ENCODE peak calls at places on chromosomes 12 and 14, in nine cellular contexts. U is upper lobe of right lung; J is gastrocnemius medialis; V is Caco-2; R is esophagus muscularis mucosa; B is RWPE1; E is CD8-positive, alpha-beta T cell; D is right lobe of liver; Q is cardiac fibroblast. W is an unnamed sample.

GRCh38 chr14:67618617-67619063 is 1.1 kb upstream of the ARG2 start:
- DNase-seq in D (no peak), E (no peak), B (peak; percentile 69), R (no peak), J (no peak), V (peak; percentile 69), Q (peak; percentile 89), U (no peak), W (peak; percentile 25)

GRCh38 chr12:66965613-66966012 is 286.7 kb upstream of the GRIP1 start:
- DNase-seq in D (no peak), J (no peak), B (no peak), E (no peak), U (no peak), R (no peak), V (no peak), Q (no peak), W (no peak)

GRCh38 chr12:122123761-122124145 is 45.2 kb downstream of the MLXIP start:
- DNase-seq in E (no peak), B (no peak), V (no peak), U (no peak), R (no peak), D (peak; percentile 42), Q (no peak), J (no peak), W (no peak)

GRCh38 chr12:54045868-54046529 is 7.6 kb upstream of the HOXC4 start:
- DNase-seq in D (no peak), V (no peak), J (no peak), R (no peak), Q (no peak), E (no peak), B (no peak), U (no peak), W (no peak)

GRCh38 chr12:12381982-12382381 is 25.1 kb downstream of the BORCS5 start:
- DNase-seq in U (no peak), Q (no peak), R (no peak), J (no peak), D (no peak), V (no peak), B (no peak), E (no peak), W (no peak)

GRCh38 chr12:12540261-12541013 is 22.2 kb downstream of the DUSP16 start:
- DNase-seq in E (no peak), D (no peak), J (no peak), V (no peak), B (no peak), U (no peak), R (no peak), Q (no peak), W (no peak)

GRCh38 chr14:45204241-45204640 is 48.8 kb downstream of the MIS18BP1 start:
- DNase-seq in Q (no peak), R (no peak), B (no peak), U (no peak), V (no peak), J (no peak), D (no peak), E (no peak), W (no peak)

GRCh38 chr12:6961695-6962284 is 8.7 kb downstream of the PHB2 start:
- DNase-seq in V (peak; percentile 89), R (no peak), Q (peak; percentile 80), J (no peak), E (no peak), U (peak; percentile 89), B (peak; percentile 39), D (peak; percentile 55), W (no peak)

GRCh38 chr12:52613363-52614030 is 4.9 kb downstream of the KRT73 start:
- DNase-seq in U (peak; percentile 28), D (no peak), E (no peak), Q (no peak), J (no peak), V (no peak), R (peak; percentile 74), B (no peak), W (no peak)

GRCh38 chr14:64758711-64759554 is 54.7 kb downstream of the PLEKHG3 start:
- DNase-seq in E (no peak), J (no peak), D (peak; percentile 38), Q (peak; percentile 87), U (no peak), R (no peak), B (peak; percentile 92), V (peak; percentile 91), W (no peak)

GRCh38 chr12:104768033-104768432 is 190.1 kb downstream of the SLC41A2 start:
- DNase-seq in D (no peak), V (no peak), U (no peak), B (no peak), J (no peak), E (no peak), Q (no peak), R (no peak), W (no peak)

GRCh38 chr14:61479746-61480502 is 158.5 kb downstream of the PRKCH start:
- DNase-seq in V (no peak), B (peak; percentile 31), R (no peak), Q (peak; percentile 65), J (no peak), E (no peak), D (no peak), U (no peak), W (no peak)
- TF ChIP-seq CTCF in V (no peak), B (no peak), R (no peak), Q (no peak), J (no peak), E (no peak), D (no peak), U (no peak), W (no peak)

GRCh38 chr12:80769553-80770140 is 52.9 kb downstream of the MYF5 start:
- DNase-seq in B (no peak), E (no peak), J (no peak), D (no peak), R (no peak), Q (no peak), V (no peak), U (no peak), W (no peak)

GRCh38 chr12:80766897-80767296 is 50.2 kb downstream of the MYF5 start:
- DNase-seq in Q (no peak), D (no peak), J (no peak), V (no peak), R (no peak), E (no peak), B (no peak), U (no peak), W (no peak)

GRCh38 chr12:80776706-80777105 is 60.0 kb downstream of the MYF5 start:
- DNase-seq in U (no peak), E (no peak), V (no peak), B (no peak), R (no peak), J (no peak), Q (no peak), D (no peak), W (no peak)

GRCh38 chr12:80770958-80771357 is 54.2 kb downstream of the MYF5 start:
- DNase-seq in U (no peak), B (no peak), E (no peak), V (no peak), J (no peak), D (no peak), Q (no peak), R (no peak), W (no peak)
- TF ChIP-seq CTCF in U (no peak), B (no peak), E (no peak), V (no peak), J (no peak), D (no peak), Q (no peak), R (no peak), W (no peak)

GRCh38 chr12:27732281-27732680 is 21.6 kb downstream of the MRPS35 start:
- DNase-seq in D (peak; percentile 63), Q (peak; percentile 22), J (no peak), B (no peak), E (no peak), U (no peak), R (no peak), V (peak; percentile 63), W (no peak)
- TF ChIP-seq CTCF in D (peak; percentile 45), Q (peak; percentile 40), J (no peak), B (no peak), E (no peak), U (no peak), R (no peak), V (peak; percentile 67), W (no peak)

DNA sequence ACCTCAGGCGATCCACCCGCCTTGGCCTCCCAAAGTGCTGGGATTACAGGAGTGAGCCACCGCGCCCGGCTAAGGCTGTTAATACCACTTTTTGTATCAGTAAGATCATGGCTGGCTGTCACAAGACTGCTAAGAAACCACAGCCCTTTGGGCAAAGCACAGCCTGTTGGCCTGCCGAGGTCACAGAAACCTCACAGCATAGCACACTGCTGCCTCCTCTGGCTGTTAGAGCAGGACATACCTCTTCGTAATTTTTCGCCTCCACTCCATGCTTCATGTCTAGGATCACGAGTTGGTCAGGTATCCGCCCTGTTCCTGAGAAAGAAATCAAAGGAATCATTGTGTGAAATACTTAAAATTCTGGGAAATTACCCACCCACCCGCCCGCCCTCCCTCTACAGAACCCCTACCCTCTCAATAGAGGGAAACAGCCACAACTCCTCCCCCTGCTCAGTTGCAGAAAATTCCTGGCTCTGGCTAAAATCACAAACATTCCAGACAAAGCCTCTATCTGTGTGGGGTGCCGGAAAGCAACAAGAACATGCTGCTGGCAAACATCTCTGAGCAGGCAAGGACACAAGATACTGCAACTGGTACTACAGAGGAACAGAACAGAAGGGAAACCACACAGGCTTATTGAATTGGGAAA is 20.7 kb upstream of the NEK9 start:
- DNase-seq in U (peak; percentile 82), V (peak; percentile 59), R (peak; percentile 94), Q (peak; percentile 73), J (peak; percentile 75), E (no peak), D (peak; percentile 58), B (no peak), W (peak; percentile 78)
- TF ChIP-seq CTCF in U (peak; percentile 53), V (peak; percentile 46), R (peak; percentile 54), Q (peak; percentile 43), J (peak; percentile 21), E (no peak), D (peak; percentile 22), B (no peak), W (peak; percentile 57)

GRCh38 chr14:99909500-99910064 is 116.4 kb downstream of the EML1 start:
- DNase-seq in D (no peak), U (no peak), V (no peak), J (no peak), B (no peak), E (no peak), R (peak; percentile 55), Q (peak; percentile 21), W (no peak)
- TF ChIP-seq CTCF in D (no peak), U (no peak), V (no peak), J (no peak), B (no peak), E (no peak), R (no peak), Q (no peak), W (no peak)

W was measured in tibial nerve.